ENCODE peak calls at places on chromosomes 13 and 19, in eight cellular contexts. Q is fibroblast of the aortic adventitia, K is adrenal gland, L is WTC11, V is pancreas, B is IMR-90, S is endothelial cell of umbilical vein, W is GM12865. R is an unnamed sample.

GRCh38 chr13:74868044-74868443 is 613.9 kb downstream of the TBC1D4 start:
- DNase-seq in Q (no peak), K (no peak), L (no peak), V (no peak), B (no peak), S (no peak), W (no peak), R (no peak)

GRCh38 chr13:99796175-99796819 is 175.3 kb downstream of the ZIC5 start:
- DNase-seq in Q (peak; percentile 37), K (peak; percentile 47), L (peak; percentile 72), V (no peak), B (peak; percentile 32), S (peak; percentile 16), W (peak; percentile 47), R (no peak)

GRCh38 chr13:64672751-64673150 is 2557.4 kb downstream of the PCDH9 start:
- DNase-seq in Q (no peak), K (no peak), L (no peak), V (no peak), B (peak; percentile 7), S (no peak), W (no peak), R (no peak)

GRCh38 chr13:94660695-94661324 is 51.5 kb downstream of the SOX21 start:
- DNase-seq in Q (peak; percentile 51), K (no peak), L (no peak), V (no peak), B (peak; percentile 41), S (peak; percentile 36), W (peak; percentile 47), R (no peak)

GRCh38 chr13:84810781-84811180 is 928.5 kb upstream of the SLITRK1 start:
- DNase-seq in Q (no peak), K (no peak), L (no peak), V (no peak), B (no peak), S (no peak), W (no peak), R (no peak)

GRCh38 chr13:97329331-97329730 is 104.6 kb upstream of the RAP2A start:
- DNase-seq in Q (peak; percentile 47), K (no peak), L (no peak), V (no peak), B (peak; percentile 44), S (peak; percentile 33), W (no peak), R (no peak)

GRCh38 chr19:45716314-45717130 is 14.2 kb downstream of the FBXO46 start:
- DNase-seq in Q (peak; percentile 32), K (no peak), L (no peak), V (no peak), B (no peak), S (peak; percentile 49), W (no peak), R (no peak)

GRCh38 chr19:16366433-16367268 is 42.0 kb downstream of the KLF2 start:
- DNase-seq in Q (no peak), K (no peak), L (no peak), V (no peak), B (no peak), S (no peak), W (peak; percentile 92), R (no peak)

GRCh38 chr19:39032164-39032918 is at the start of gene FBXO27:
- DNase-seq in Q (no peak), K (peak; percentile 8), L (peak; percentile 87), V (peak; percentile 15), B (no peak), S (no peak), W (no peak), R (peak; percentile 46)

GRCh38 chr19:31408460-31409124 is 59.4 kb upstream of the TSHZ3 start:
- DNase-seq in Q (peak; percentile 98), K (no peak), L (no peak), V (no peak), B (peak; percentile 87), S (no peak), W (no peak), R (no peak)

GRCh38 chr13:45048890-45049407 is 59.6 kb downstream of the GPALPP1 start:
- DNase-seq in Q (no peak), K (no peak), L (no peak), V (no peak), B (no peak), S (no peak), W (peak; percentile 20), R (no peak)

GRCh38 chr19:58544591-58545285 is 874 bp downstream of the TRIM28 start:
- DNase-seq in Q (peak; percentile 51), K (peak; percentile 60), L (peak; percentile 66), V (peak; percentile 62), B (peak; percentile 47), S (peak; percentile 37), W (peak; percentile 72), R (peak; percentile 81)

GRCh38 chr13:32135655-32136054 is 104.1 kb downstream of the FRY start:
- DNase-seq in Q (peak; percentile 21), K (no peak), L (no peak), V (no peak), B (peak; percentile 89), S (no peak), W (no peak), R (no peak)

GRCh38 chr13:41427700-41428099 is 29.6 kb upstream of the RGCC start:
- DNase-seq in Q (no peak), K (no peak), L (no peak), V (no peak), B (no peak), S (no peak), W (no peak), R (no peak)

GRCh38 chr13:41426047-41426446 is 31.3 kb upstream of the RGCC start:
- DNase-seq in Q (no peak), K (no peak), L (no peak), V (no peak), B (no peak), S (no peak), W (no peak), R (no peak)

DNA sequence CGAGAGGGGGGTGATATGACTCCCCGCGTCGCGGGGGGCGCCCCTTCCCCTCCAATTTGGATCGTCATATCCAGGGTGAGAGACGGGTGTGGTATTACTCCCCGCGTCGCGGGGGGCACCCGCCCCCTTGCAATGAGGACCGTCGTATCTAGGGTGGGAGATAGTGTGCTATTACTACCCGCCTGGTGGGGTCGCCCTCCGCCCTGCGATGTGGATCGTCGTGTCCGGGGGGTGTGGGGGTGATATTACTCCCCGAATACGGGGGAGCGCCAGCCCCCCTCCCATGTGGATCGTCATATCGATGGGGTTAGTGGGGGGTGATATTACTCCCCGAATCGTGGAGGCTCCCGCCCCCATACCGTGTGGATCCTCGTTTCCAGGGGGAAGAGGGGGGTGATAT is 29.2 kb upstream of the RGCC start:
- DNase-seq in Q (no peak), K (no peak), L (peak; percentile 60), V (no peak), B (no peak), S (no peak), W (no peak), R (no peak)
- TF ChIP-seq CTCF in Q (peak; percentile 36), K (no peak), L (peak; percentile 30), V (no peak), B (peak; percentile 31), S (peak; percentile 38), W (no peak), R (no peak)

GRCh38 chr19:4537953-4538600 is 1.8 kb downstream of the LRG1 start:
- DNase-seq in Q (no peak), K (peak; percentile 20), L (peak; percentile 43), V (no peak), B (no peak), S (no peak), W (no peak), R (no peak)
- TF ChIP-seq CTCF in Q (no peak), K (no peak), L (no peak), V (no peak), B (no peak), S (no peak), W (no peak), R (no peak)

GRCh38 chr19:15118248-15118647 is 11.0 kb downstream of the SYDE1 start:
- DNase-seq in Q (no peak), K (no peak), L (no peak), V (no peak), B (no peak), S (no peak), W (no peak), R (no peak)

GRCh38 chr19:15118789-15119494 is 11.7 kb downstream of the SYDE1 start:
- DNase-seq in Q (no peak), K (no peak), L (no peak), V (no peak), B (no peak), S (no peak), W (no peak), R (no peak)

GRCh38 chr19:15122331-15123030 is 15.3 kb downstream of the SYDE1 start:
- DNase-seq in Q (no peak), K (no peak), L (no peak), V (no peak), B (no peak), S (no peak), W (no peak), R (no peak)

GRCh38 chr19:15123031-15123890 is 16.1 kb downstream of the SYDE1 start:
- DNase-seq in Q (no peak), K (no peak), L (no peak), V (no peak), B (no peak), S (no peak), W (no peak), R (no peak)

DNA sequence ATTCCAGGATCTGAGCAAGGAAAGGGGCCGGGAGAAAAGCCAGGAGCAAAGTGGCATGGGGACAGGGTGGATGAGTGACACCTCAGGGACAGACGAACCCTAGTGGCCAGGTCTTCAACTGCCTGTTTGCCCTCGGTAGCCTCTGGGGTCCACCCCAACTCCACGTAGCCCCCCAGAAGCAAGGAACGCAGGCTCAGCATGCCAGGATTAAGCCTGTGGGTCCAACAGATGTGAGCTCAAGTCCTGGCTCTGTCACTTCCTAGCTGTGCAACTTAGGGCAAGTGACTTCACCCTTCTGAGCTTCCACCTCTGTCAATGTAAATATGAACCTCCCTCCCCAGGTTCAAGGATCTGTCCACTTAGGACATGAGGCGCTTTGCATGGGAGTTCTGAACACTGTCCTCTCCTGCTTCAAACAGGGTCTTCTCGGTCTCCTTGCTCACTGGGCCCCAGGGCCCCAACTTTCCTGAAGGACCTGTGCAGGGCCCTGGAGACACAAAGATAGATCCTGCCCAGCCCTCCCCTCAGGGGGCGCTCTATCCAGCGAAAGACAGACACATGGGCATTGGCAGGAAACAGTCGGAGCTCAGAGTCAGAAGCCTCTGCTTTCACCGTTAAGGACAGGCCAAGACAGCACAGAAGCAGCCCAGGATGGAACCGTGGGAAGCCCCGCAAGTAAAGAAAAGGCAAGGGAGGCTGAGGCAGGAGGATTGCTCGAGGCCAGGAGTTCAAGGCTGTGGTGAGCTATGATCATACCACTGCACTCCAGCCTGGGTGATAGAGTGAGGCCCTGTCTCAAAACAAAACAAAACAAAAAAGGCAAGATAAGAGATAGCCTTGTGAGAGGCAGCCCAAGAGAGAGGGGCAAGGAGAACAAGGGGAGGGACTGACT is 13.2 kb downstream of the SYDE1 start:
- DNase-seq in Q (no peak), K (no peak), L (peak; percentile 49), V (no peak), B (no peak), S (no peak), W (no peak), R (no peak)
- TF ChIP-seq CTCF in Q (no peak), K (no peak), L (peak; percentile 23), V (no peak), B (no peak), S (no peak), W (no peak), R (no peak)

DNA sequence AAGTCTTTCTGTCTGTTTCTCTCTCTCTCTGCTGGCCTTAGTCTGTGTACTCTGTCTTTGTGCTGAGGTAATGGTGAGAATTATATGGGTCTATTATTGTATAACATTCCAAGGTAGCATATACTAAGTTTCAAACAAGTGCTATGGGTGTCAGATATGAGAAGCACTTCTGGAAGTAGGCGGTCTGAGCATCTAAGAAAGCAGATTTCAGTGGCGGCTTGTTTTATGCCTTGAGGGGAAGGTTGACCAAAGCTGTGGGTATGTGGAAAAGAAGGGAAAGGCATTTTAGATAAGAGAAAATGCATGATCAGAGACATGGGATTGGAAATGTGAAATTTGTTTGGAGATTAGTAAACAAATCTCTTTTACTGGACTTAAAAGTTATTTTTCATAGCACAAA is 348.5 kb downstream of the RFC3 start:
- DNase-seq in Q (no peak), K (no peak), L (no peak), V (no peak), B (no peak), S (no peak), W (no peak), R (no peak)
- TF ChIP-seq CTCF in Q (no peak), K (no peak), L (no peak), V (no peak), B (no peak), S (no peak), W (no peak), R (no peak)